ENCODE peak calls at places on chromosomes 3 and 15, in nine cellular contexts. One of them, this sample, is unnamed.

GRCh38 chr3:38334656-38335055 is 11.9 kb upstream of the XYLB start:
- DNase-seq in ELR: peak
- DNase-seq in naive B cell: no peak
- DNase-seq in SJCRH30: no peak
- DNase-seq in naive thymus-derived CD8-positive, alpha-beta T cell: no peak
- DNase-seq in head of caudate nucleus: no peak
- DNase-seq in aorta: no peak
- DNase-seq in SK-MEL-5: no peak
- DNase-seq in T-helper 22 cell: no peak
- DNase-seq in this sample: no peak

GRCh38 chr15:92733090-92733933 is 77.7 kb upstream of the FAM174B start:
- DNase-seq in head of caudate nucleus: no peak
- DNase-seq in aorta: no peak
- DNase-seq in SJCRH30: no peak
- DNase-seq in ELR: no peak
- DNase-seq in naive thymus-derived CD8-positive, alpha-beta T cell: no peak
- DNase-seq in T-helper 22 cell: no peak
- DNase-seq in SK-MEL-5: no peak
- DNase-seq in naive B cell: no peak
- DNase-seq in this sample: no peak

GRCh38 chr15:79433610-79434009 is 1.5 kb downstream of the MINAR1 start:
- DNase-seq in naive B cell: no peak
- DNase-seq in ELR: no peak
- DNase-seq in head of caudate nucleus: no peak
- DNase-seq in SJCRH30: no peak
- DNase-seq in T-helper 22 cell: no peak
- DNase-seq in aorta: no peak
- DNase-seq in SK-MEL-5: no peak
- DNase-seq in naive thymus-derived CD8-positive, alpha-beta T cell: no peak
- DNase-seq in this sample: no peak

GRCh38 chr15:40441736-40442531 is 1.2 kb downstream of the BAHD1 start:
- DNase-seq in naive B cell: peak
- DNase-seq in T-helper 22 cell: no peak
- DNase-seq in aorta: no peak
- DNase-seq in naive thymus-derived CD8-positive, alpha-beta T cell: no peak
- DNase-seq in head of caudate nucleus: no peak
- DNase-seq in SK-MEL-5: no peak
- DNase-seq in ELR: no peak
- DNase-seq in SJCRH30: no peak
- DNase-seq in this sample: no peak

GRCh38 chr3:38834110-38834509 is 18.1 kb upstream of the SCN10A start:
- DNase-seq in naive B cell: no peak
- DNase-seq in naive thymus-derived CD8-positive, alpha-beta T cell: no peak
- DNase-seq in SK-MEL-5: peak
- DNase-seq in ELR: peak
- DNase-seq in T-helper 22 cell: no peak
- DNase-seq in head of caudate nucleus: no peak
- DNase-seq in SJCRH30: peak
- DNase-seq in aorta: peak
- DNase-seq in this sample: no peak

GRCh38 chr3:43638594-43639447 is 17.0 kb upstream of the ANO10 start:
- DNase-seq in aorta: no peak
- DNase-seq in SK-MEL-5: peak
- DNase-seq in naive B cell: no peak
- DNase-seq in naive thymus-derived CD8-positive, alpha-beta T cell: no peak
- DNase-seq in T-helper 22 cell: no peak
- DNase-seq in ELR: peak
- DNase-seq in head of caudate nucleus: no peak
- DNase-seq in SJCRH30: peak
- DNase-seq in this sample: no peak

GRCh38 chr15:37789881-37790280 is 144.6 kb upstream of the TMCO5A start:
- DNase-seq in naive B cell: no peak
- DNase-seq in SK-MEL-5: no peak
- DNase-seq in naive thymus-derived CD8-positive, alpha-beta T cell: no peak
- DNase-seq in T-helper 22 cell: no peak
- DNase-seq in aorta: no peak
- DNase-seq in ELR: peak
- DNase-seq in head of caudate nucleus: no peak
- DNase-seq in SJCRH30: no peak
- DNase-seq in this sample: no peak

GRCh38 chr15:101579766-101580165 is 72.4 kb downstream of the TM2D3 start:
- DNase-seq in ELR: peak
- DNase-seq in SK-MEL-5: no peak
- DNase-seq in T-helper 22 cell: no peak
- DNase-seq in SJCRH30: no peak
- DNase-seq in aorta: no peak
- DNase-seq in naive B cell: no peak
- DNase-seq in naive thymus-derived CD8-positive, alpha-beta T cell: no peak
- DNase-seq in head of caudate nucleus: no peak
- DNase-seq in this sample: no peak

GRCh38 chr3:63051920-63052319 is 176.7 kb upstream of the CADPS start:
- DNase-seq in ELR: peak
- DNase-seq in naive thymus-derived CD8-positive, alpha-beta T cell: no peak
- DNase-seq in aorta: no peak
- DNase-seq in T-helper 22 cell: no peak
- DNase-seq in naive B cell: no peak
- DNase-seq in SJCRH30: no peak
- DNase-seq in SK-MEL-5: no peak
- DNase-seq in head of caudate nucleus: peak
- DNase-seq in this sample: no peak

GRCh38 chr15:78130466-78131294 is 565 bp downstream of the CIB2 start:
- DNase-seq in naive thymus-derived CD8-positive, alpha-beta T cell: no peak
- DNase-seq in T-helper 22 cell: no peak
- DNase-seq in SJCRH30: no peak
- DNase-seq in aorta: no peak
- DNase-seq in head of caudate nucleus: no peak
- DNase-seq in ELR: no peak
- DNase-seq in naive B cell: no peak
- DNase-seq in SK-MEL-5: no peak
- DNase-seq in this sample: no peak

GRCh38 chr3:139660269-139660668 is 17.5 kb downstream of the NMNAT3 start:
- DNase-seq in SK-MEL-5: no peak
- DNase-seq in head of caudate nucleus: no peak
- DNase-seq in aorta: no peak
- DNase-seq in T-helper 22 cell: no peak
- DNase-seq in naive B cell: no peak
- DNase-seq in ELR: no peak
- DNase-seq in SJCRH30: no peak
- DNase-seq in naive thymus-derived CD8-positive, alpha-beta T cell: no peak
- DNase-seq in this sample: no peak

GRCh38 chr3:105533955-105534354 is 167.2 kb downstream of the ALCAM start:
- DNase-seq in SK-MEL-5: no peak
- DNase-seq in ELR: no peak
- DNase-seq in head of caudate nucleus: no peak
- DNase-seq in naive B cell: no peak
- DNase-seq in SJCRH30: peak
- DNase-seq in aorta: no peak
- DNase-seq in T-helper 22 cell: no peak
- DNase-seq in naive thymus-derived CD8-positive, alpha-beta T cell: no peak
- DNase-seq in this sample: no peak

GRCh38 chr3:193975072-193975535 is 160.8 kb upstream of the HES1 start:
- DNase-seq in aorta: no peak
- DNase-seq in naive B cell: no peak
- DNase-seq in SK-MEL-5: no peak
- DNase-seq in T-helper 22 cell: no peak
- DNase-seq in head of caudate nucleus: no peak
- DNase-seq in naive thymus-derived CD8-positive, alpha-beta T cell: no peak
- DNase-seq in ELR: no peak
- DNase-seq in SJCRH30: peak
- DNase-seq in this sample: no peak

GRCh38 chr15:101320501-101321052 is 25.5 kb upstream of the SNRPA1 start:
- DNase-seq in aorta: peak
- DNase-seq in ELR: peak
- DNase-seq in naive B cell: peak
- DNase-seq in SJCRH30: no peak
- DNase-seq in naive thymus-derived CD8-positive, alpha-beta T cell: peak
- DNase-seq in T-helper 22 cell: no peak
- DNase-seq in SK-MEL-5: peak
- DNase-seq in head of caudate nucleus: no peak
- DNase-seq in this sample: no peak

GRCh38 chr3:24305795-24306467 is 188.7 kb downstream of the THRB start:
- DNase-seq in T-helper 22 cell: no peak
- DNase-seq in head of caudate nucleus: no peak
- DNase-seq in ELR: no peak
- DNase-seq in aorta: no peak
- DNase-seq in SK-MEL-5: no peak
- DNase-seq in SJCRH30: peak
- DNase-seq in naive B cell: no peak
- DNase-seq in naive thymus-derived CD8-positive, alpha-beta T cell: no peak
- DNase-seq in this sample: no peak

GRCh38 chr15:43376017-43376705 is 5.3 kb downstream of the TUBGCP4 start:
- DNase-seq in naive thymus-derived CD8-positive, alpha-beta T cell: peak
- DNase-seq in head of caudate nucleus: no peak
- DNase-seq in naive B cell: peak
- DNase-seq in aorta: no peak
- DNase-seq in ELR: peak
- DNase-seq in SJCRH30: peak
- DNase-seq in T-helper 22 cell: no peak
- DNase-seq in SK-MEL-5: peak
- DNase-seq in this sample: peak

GRCh38 chr15:71449956-71450355 is 334.7 kb downstream of the THSD4 start:
- DNase-seq in naive thymus-derived CD8-positive, alpha-beta T cell: no peak
- DNase-seq in head of caudate nucleus: no peak
- DNase-seq in SJCRH30: no peak
- DNase-seq in ELR: no peak
- DNase-seq in aorta: no peak
- DNase-seq in T-helper 22 cell: no peak
- DNase-seq in naive B cell: no peak
- DNase-seq in SK-MEL-5: no peak
- DNase-seq in this sample: no peak

GRCh38 chr3:86814321-86814720 is 176.6 kb downstream of the VGLL3 start:
- DNase-seq in SJCRH30: no peak
- DNase-seq in naive thymus-derived CD8-positive, alpha-beta T cell: no peak
- DNase-seq in head of caudate nucleus: no peak
- DNase-seq in naive B cell: no peak
- DNase-seq in SK-MEL-5: peak
- DNase-seq in ELR: no peak
- DNase-seq in T-helper 22 cell: no peak
- DNase-seq in aorta: no peak
- DNase-seq in this sample: no peak

GRCh38 chr3:42704136-42704841 is 1.7 kb upstream of the HHATL start:
- DNase-seq in SK-MEL-5: no peak
- DNase-seq in SJCRH30: no peak
- DNase-seq in ELR: peak
- DNase-seq in head of caudate nucleus: no peak
- DNase-seq in naive thymus-derived CD8-positive, alpha-beta T cell: no peak
- DNase-seq in aorta: no peak
- DNase-seq in T-helper 22 cell: no peak
- DNase-seq in naive B cell: no peak
- DNase-seq in this sample: no peak

GRCh38 chr3:101829878-101830277 is 19.4 kb upstream of the NFKBIZ start:
- DNase-seq in T-helper 22 cell: no peak
- DNase-seq in naive thymus-derived CD8-positive, alpha-beta T cell: no peak
- DNase-seq in SK-MEL-5: no peak
- DNase-seq in ELR: no peak
- DNase-seq in aorta: no peak
- DNase-seq in head of caudate nucleus: no peak
- DNase-seq in SJCRH30: no peak
- DNase-seq in naive B cell: no peak
- DNase-seq in this sample: no peak

GRCh38 chr3:101779808-101780366 is 876 bp downstream of the NXPE3 start:
- DNase-seq in T-helper 22 cell: no peak
- DNase-seq in ELR: peak
- DNase-seq in aorta: no peak
- DNase-seq in naive thymus-derived CD8-positive, alpha-beta T cell: no peak
- DNase-seq in SK-MEL-5: no peak
- DNase-seq in SJCRH30: no peak
- DNase-seq in naive B cell: no peak
- DNase-seq in head of caudate nucleus: no peak
- DNase-seq in this sample: no peak

GRCh38 chr3:73625124-73625665 is 454 bp upstream of the PDZRN3 start:
- DNase-seq in SJCRH30: peak
- DNase-seq in head of caudate nucleus: no peak
- DNase-seq in naive thymus-derived CD8-positive, alpha-beta T cell: no peak
- DNase-seq in ELR: peak
- DNase-seq in T-helper 22 cell: no peak
- DNase-seq in aorta: no peak
- DNase-seq in naive B cell: no peak
- DNase-seq in SK-MEL-5: peak
- DNase-seq in this sample: no peak

GRCh38 chr3:120029749-120030148 is 64.5 kb downstream of the GSK3B start:
- DNase-seq in naive thymus-derived CD8-positive, alpha-beta T cell: no peak
- DNase-seq in head of caudate nucleus: no peak
- DNase-seq in T-helper 22 cell: no peak
- DNase-seq in aorta: no peak
- DNase-seq in naive B cell: no peak
- DNase-seq in SK-MEL-5: no peak
- DNase-seq in ELR: no peak
- DNase-seq in SJCRH30: peak
- DNase-seq in this sample: no peak

GRCh38 chr3:16378415-16378814 is 113.4 kb downstream of the OXNAD1 start:
- DNase-seq in naive B cell: no peak
- DNase-seq in SK-MEL-5: no peak
- DNase-seq in T-helper 22 cell: no peak
- DNase-seq in SJCRH30: no peak
- DNase-seq in aorta: no peak
- DNase-seq in naive thymus-derived CD8-positive, alpha-beta T cell: no peak
- DNase-seq in head of caudate nucleus: no peak
- DNase-seq in ELR: no peak
- DNase-seq in this sample: no peak

GRCh38 chr3:66302288-66302687 is 81.5 kb downstream of the SLC25A26 start:
- DNase-seq in SJCRH30: no peak
- DNase-seq in SK-MEL-5: no peak
- DNase-seq in T-helper 22 cell: peak
- DNase-seq in ELR: no peak
- DNase-seq in head of caudate nucleus: no peak
- DNase-seq in naive thymus-derived CD8-positive, alpha-beta T cell: peak
- DNase-seq in naive B cell: peak
- DNase-seq in aorta: no peak
- DNase-seq in this sample: no peak

GRCh38 chr15:70569139-70569717 is 194.1 kb downstream of the UACA start:
- DNase-seq in naive thymus-derived CD8-positive, alpha-beta T cell: no peak
- DNase-seq in ELR: peak
- DNase-seq in head of caudate nucleus: no peak
- DNase-seq in aorta: no peak
- DNase-seq in naive B cell: no peak
- DNase-seq in T-helper 22 cell: no peak
- DNase-seq in SJCRH30: peak
- DNase-seq in SK-MEL-5: peak
- DNase-seq in this sample: no peak

GRCh38 chr3:134526319-134526718 is 40.5 kb downstream of the CEP63 start:
- DNase-seq in naive B cell: no peak
- DNase-seq in naive thymus-derived CD8-positive, alpha-beta T cell: no peak
- DNase-seq in head of caudate nucleus: no peak
- DNase-seq in T-helper 22 cell: no peak
- DNase-seq in ELR: no peak
- DNase-seq in SK-MEL-5: no peak
- DNase-seq in SJCRH30: no peak
- DNase-seq in aorta: no peak
- DNase-seq in this sample: no peak

GRCh38 chr15:55630921-55631320 is 42.8 kb upstream of the PYGO1 start:
- DNase-seq in head of caudate nucleus: no peak
- DNase-seq in T-helper 22 cell: no peak
- DNase-seq in SK-MEL-5: peak
- DNase-seq in naive thymus-derived CD8-positive, alpha-beta T cell: no peak
- DNase-seq in naive B cell: no peak
- DNase-seq in aorta: no peak
- DNase-seq in ELR: no peak
- DNase-seq in SJCRH30: no peak
- DNase-seq in this sample: no peak